ENCODE peak calls at places on chromosomes 13 and 19, in eight cellular contexts. L is central memory CD4-positive, alpha-beta T cell; X is endothelial cell of umbilical vein; E is naive thymus-derived CD8-positive, alpha-beta T cell; J is EH; W is OCI-M1; H is activated CD4-positive, alpha-beta T cell treated with anti-CD3 and anti-CD28 coated beads, Interleukin-2, amount 10 ng/mL, durations not matched to agents 7 days and 5 days; I is choroid plexus epithelial cell. R is an unnamed sample.

GRCh38 chr13:49791753-49792549 is 531 bp downstream of the KPNA3 start:
- DNase-seq in L (peak), X (no peak), E (peak), J (peak), W (peak), H (peak), I (peak), R (peak)

GRCh38 chr13:113951246-113951999 is 22.5 kb downstream of the C13orf46 start:
- DNase-seq in L (no peak), X (peak), E (peak), J (peak), W (peak), H (peak), I (peak), R (no peak)

GRCh38 chr13:45932611-45933182 is 81.1 kb upstream of the SIAH3 start:
- DNase-seq in L (no peak), X (no peak), E (no peak), J (no peak), W (peak), H (no peak), I (no peak), R (no peak)

GRCh38 chr19:43634877-43635560 is 4.6 kb downstream of the CADM4 start:
- DNase-seq in L (no peak), X (no peak), E (no peak), J (no peak), W (no peak), H (no peak), I (peak), R (no peak)

GRCh38 chr19:9597027-9597426 is 12.7 kb upstream of the ZNF121 start:
- DNase-seq in L (no peak), X (peak), E (no peak), J (peak), W (no peak), H (no peak), I (peak), R (peak)

GRCh38 chr13:57862879-57863278 is 231.3 kb downstream of the PCDH17 start:
- DNase-seq in L (no peak), X (no peak), E (no peak), J (no peak), W (no peak), H (no peak), I (no peak), R (no peak)

GRCh38 chr13:93621051-93621450 is 394.4 kb downstream of the GPC6 start:
- DNase-seq in L (no peak), X (no peak), E (no peak), J (no peak), W (no peak), H (no peak), I (no peak), R (no peak)

GRCh38 chr19:35081201-35081600 is 34.4 kb upstream of the FXYD3 start:
- DNase-seq in L (no peak), X (no peak), E (no peak), J (no peak), W (no peak), H (no peak), I (no peak), R (no peak)

GRCh38 chr19:51703655-51704515 is 10.8 kb downstream of the SPACA6 start:
- DNase-seq in L (peak), X (peak), E (peak), J (peak), W (peak), H (peak), I (peak), R (no peak)

GRCh38 chr13:76213423-76213904 is 577.3 kb downstream of the LMO7 start:
- DNase-seq in L (no peak), X (no peak), E (no peak), J (no peak), W (no peak), H (no peak), I (no peak), R (no peak)

GRCh38 chr13:39484506-39485313 is 118.3 kb downstream of the LHFPL6 start:
- DNase-seq in L (no peak), X (peak), E (no peak), J (peak), W (no peak), H (no peak), I (peak), R (peak)

GRCh38 chr19:7806234-7806633 is 23.8 kb upstream of the EVI5L start:
- DNase-seq in L (no peak), X (no peak), E (no peak), J (no peak), W (no peak), H (no peak), I (no peak), R (no peak)

GRCh38 chr19:12789904-12790619 is 1.2 kb upstream of the JUNB start:
- DNase-seq in L (peak), X (peak), E (peak), J (peak), W (peak), H (peak), I (peak), R (peak)

GRCh38 chr19:13819242-13819641 is 24.0 kb downstream of the ZSWIM4 start:
- DNase-seq in L (no peak), X (no peak), E (no peak), J (no peak), W (no peak), H (no peak), I (no peak), R (no peak)

GRCh38 chr13:60162096-60162495 is 1.6 kb downstream of the DIAPH3 start:
- DNase-seq in L (no peak), X (peak), E (no peak), J (peak), W (no peak), H (no peak), I (peak), R (peak)

GRCh38 chr13:50991624-50992610 is 82.3 kb downstream of the RNASEH2B start:
- DNase-seq in L (no peak), X (no peak), E (peak), J (no peak), W (peak), H (peak), I (no peak), R (peak)

GRCh38 chr13:30708541-30708940 is 26.8 kb upstream of the ALOX5AP start:
- DNase-seq in L (no peak), X (peak), E (no peak), J (peak), W (no peak), H (no peak), I (peak), R (peak)

GRCh38 chr13:43664700-43665191 is 122.0 kb downstream of the ENOX1 start:
- DNase-seq in L (no peak), X (peak), E (no peak), J (peak), W (peak), H (peak), I (peak), R (peak)

GRCh38 chr13:29255567-29255966 is 339.9 kb downstream of the SLC7A1 start:
- DNase-seq in L (no peak), X (no peak), E (no peak), J (no peak), W (no peak), H (no peak), I (no peak), R (no peak)

GRCh38 chr13:42279986-42280385 is 8.0 kb downstream of the AKAP11 start:
- DNase-seq in L (no peak), X (peak), E (no peak), J (no peak), W (no peak), H (no peak), I (no peak), R (no peak)

GRCh38 chr19:41437944-41438574 is 1.7 kb downstream of the DMAC2 start:
- DNase-seq in L (no peak), X (no peak), E (no peak), J (no peak), W (no peak), H (no peak), I (no peak), R (no peak)

GRCh38 chr19:48645652-48646191 is at the start of gene CA11:
- DNase-seq in L (no peak), X (no peak), E (no peak), J (peak), W (no peak), H (no peak), I (no peak), R (peak)

GRCh38 chr19:46859637-46860124 is 1.1 kb upstream of the ARHGAP35 start:
- DNase-seq in L (no peak), X (no peak), E (no peak), J (peak), W (no peak), H (no peak), I (peak), R (peak)

GRCh38 chr19:45884682-45885555 is 1.0 kb downstream of the IRF2BP1 start:
- DNase-seq in L (no peak), X (no peak), E (no peak), J (no peak), W (peak), H (no peak), I (no peak), R (no peak)

GRCh38 chr19:48419158-48419920 is 25.9 kb downstream of the GRIN2D start:
- DNase-seq in L (peak), X (peak), E (peak), J (peak), W (peak), H (peak), I (peak), R (peak)

R was measured in M059J.